ENCODE peak calls at places on chromosome 10, in five cellular contexts. K is thoracic aorta; T is type B pancreatic cell; W is AG09309; C is CD4-positive, alpha-beta T cell. U is an unnamed sample.

GRCh38 chr10:93749218-93749799 is 8.4 kb upstream of the LGI1 start:
- DNase-seq in K (no peak), T (no peak), W (no peak), C (no peak), U (no peak)

GRCh38 chr10:108868881-108869280 is 1054.4 kb downstream of the XPNPEP1 start:
- DNase-seq in K (no peak), T (no peak), W (no peak), C (no peak), U (no peak)

GRCh38 chr10:72316748-72317435 is 37.8 kb downstream of the DNAJB12 start:
- DNase-seq in K (no peak), T (no peak), W (no peak), C (peak; percentile 62), U (no peak)

GRCh38 chr10:17460732-17461131 is 6.3 kb upstream of the ST8SIA6 start:
- DNase-seq in K (no peak), T (no peak), W (no peak), C (no peak), U (no peak)

GRCh38 chr10:62502995-62503613 is 128.9 kb downstream of the ZNF365 start:
- DNase-seq in K (no peak), T (no peak), W (peak; percentile 13), C (no peak), U (no peak)

GRCh38 chr10:92830478-92831389 is 17.6 kb upstream of the EXOC6 start:
- DNase-seq in K (no peak), T (no peak), W (no peak), C (no peak), U (no peak)

GRCh38 chr10:60623627-60624026 is 154.7 kb upstream of the CDK1 start:
- DNase-seq in K (no peak), T (no peak), W (no peak), C (no peak), U (no peak)

GRCh38 chr10:94571528-94571927 is 25.9 kb downstream of the HELLS start:
- DNase-seq in K (no peak), T (no peak), W (peak; percentile 5), C (no peak), U (no peak)

GRCh38 chr10:108639010-108639409 is 1284.3 kb downstream of the XPNPEP1 start:
- DNase-seq in K (no peak), T (no peak), W (no peak), C (no peak), U (no peak)

GRCh38 chr10:125083576-125083920 is 76.8 kb downstream of the CTBP2 start:
- DNase-seq in K (no peak), T (no peak), W (no peak), C (no peak), U (no peak)

GRCh38 chr10:102114861-102115618 is 5.1 kb downstream of the LDB1 start:
- DNase-seq in K (peak; percentile 68), T (peak; percentile 85), W (no peak), C (peak; percentile 74), U (peak; percentile 64)

GRCh38 chr10:91162495-91163268 is 57.8 kb upstream of the PCGF5 start:
- DNase-seq in K (peak; percentile 43), T (no peak), W (no peak), C (peak; percentile 71), U (no peak)

GRCh38 chr10:88853155-88853554 is 1.5 kb upstream of the ANKRD22 start:
- DNase-seq in K (no peak), T (no peak), W (no peak), C (no peak), U (no peak)

GRCh38 chr10:95229724-95230627 is 35.9 kb downstream of the ACSM6 start:
- DNase-seq in K (no peak), T (no peak), W (peak; percentile 95), C (no peak), U (no peak)

GRCh38 chr10:60426425-60426824 is 36.8 kb upstream of the ANK3 start:
- DNase-seq in K (no peak), T (no peak), W (peak; percentile 72), C (no peak), U (no peak)

GRCh38 chr10:132397036-132397541 is at the start of gene PWWP2B:
- DNase-seq in K (no peak), T (no peak), W (no peak), C (peak; percentile 39), U (no peak)

GRCh38 chr10:15027741-15028140 is 16.0 kb upstream of the OLAH start:
- DNase-seq in K (no peak), T (no peak), W (no peak), C (no peak), U (no peak)

GRCh38 chr10:99685232-99686041 is 26.1 kb downstream of the ENTPD7 start:
- DNase-seq in K (no peak), T (no peak), W (no peak), C (no peak), U (no peak)

GRCh38 chr10:129832582-129833249 is 131.4 kb downstream of the EBF3 start:
- DNase-seq in K (no peak), T (no peak), W (no peak), C (no peak), U (no peak)

GRCh38 chr10:70737977-70738376 is 47.2 kb downstream of the TBATA start:
- DNase-seq in K (no peak), T (no peak), W (no peak), C (no peak), U (no peak)
- TF ChIP-seq CTCF in K (no peak), T (no peak), W (no peak), C (no peak), U (no peak)

GRCh38 chr10:77965294-77965693 is 38.7 kb upstream of the DLG5 start:
- DNase-seq in K (no peak), T (no peak), W (peak; percentile 57), C (no peak), U (no peak)
- TF ChIP-seq CTCF in K (no peak), T (no peak), W (no peak), C (no peak), U (no peak)

DNA sequence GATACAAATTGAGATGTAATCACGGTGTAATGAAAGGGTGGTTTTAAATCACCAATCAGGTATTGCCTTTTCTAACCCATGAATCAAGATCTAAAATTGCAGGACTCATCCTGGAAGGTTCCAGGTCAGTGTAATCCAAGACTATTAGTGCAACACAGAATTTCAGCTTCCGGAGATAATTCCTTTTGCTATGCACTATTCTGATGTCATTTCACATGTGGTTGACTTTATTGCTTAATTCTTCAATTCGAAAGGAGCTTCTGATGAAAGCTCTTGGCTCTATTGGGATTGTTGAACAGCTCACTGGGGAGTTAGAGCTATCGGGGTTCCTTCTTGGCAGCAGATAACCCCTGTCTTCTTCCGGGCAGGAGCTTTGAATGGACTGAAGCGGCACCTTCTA is 147.4 kb upstream of the INSYN2A start:
- DNase-seq in K (no peak), T (no peak), W (peak; percentile 32), C (no peak), U (no peak)
- TF ChIP-seq CTCF in K (no peak), T (no peak), W (no peak), C (no peak), U (no peak)

GRCh38 chr10:77350711-77351119 is 286.9 kb downstream of the KCNMA1 start:
- DNase-seq in K (peak; percentile 77), T (no peak), W (peak; percentile 91), C (no peak), U (peak; percentile 43)
- TF ChIP-seq CTCF in K (no peak), T (no peak), W (peak; percentile 27), C (no peak), U (no peak)

GRCh38 chr10:86100581-86101061 is 266.0 kb downstream of the GRID1 start:
- DNase-seq in K (no peak), T (peak; percentile 45), W (no peak), C (no peak), U (no peak)
- TF ChIP-seq CTCF in K (no peak), T (peak; percentile 68), W (peak; percentile 30), C (peak; percentile 15), U (no peak)

GRCh38 chr10:1242975-1243374 is 186.8 kb downstream of the WDR37 start:
- DNase-seq in K (no peak), T (no peak), W (no peak), C (no peak), U (no peak)

GRCh38 chr10:1241322-1241890 is 185.2 kb downstream of the WDR37 start:
- DNase-seq in K (no peak), T (no peak), W (no peak), C (no peak), U (no peak)

GRCh38 chr10:1241973-1242935 is 186.1 kb downstream of the WDR37 start:
- DNase-seq in K (no peak), T (no peak), W (no peak), C (no peak), U (no peak)

GRCh38 chr10:1244493-1244892 is 188.3 kb downstream of the WDR37 start:
- DNase-seq in K (no peak), T (no peak), W (no peak), C (no peak), U (no peak)

DNA sequence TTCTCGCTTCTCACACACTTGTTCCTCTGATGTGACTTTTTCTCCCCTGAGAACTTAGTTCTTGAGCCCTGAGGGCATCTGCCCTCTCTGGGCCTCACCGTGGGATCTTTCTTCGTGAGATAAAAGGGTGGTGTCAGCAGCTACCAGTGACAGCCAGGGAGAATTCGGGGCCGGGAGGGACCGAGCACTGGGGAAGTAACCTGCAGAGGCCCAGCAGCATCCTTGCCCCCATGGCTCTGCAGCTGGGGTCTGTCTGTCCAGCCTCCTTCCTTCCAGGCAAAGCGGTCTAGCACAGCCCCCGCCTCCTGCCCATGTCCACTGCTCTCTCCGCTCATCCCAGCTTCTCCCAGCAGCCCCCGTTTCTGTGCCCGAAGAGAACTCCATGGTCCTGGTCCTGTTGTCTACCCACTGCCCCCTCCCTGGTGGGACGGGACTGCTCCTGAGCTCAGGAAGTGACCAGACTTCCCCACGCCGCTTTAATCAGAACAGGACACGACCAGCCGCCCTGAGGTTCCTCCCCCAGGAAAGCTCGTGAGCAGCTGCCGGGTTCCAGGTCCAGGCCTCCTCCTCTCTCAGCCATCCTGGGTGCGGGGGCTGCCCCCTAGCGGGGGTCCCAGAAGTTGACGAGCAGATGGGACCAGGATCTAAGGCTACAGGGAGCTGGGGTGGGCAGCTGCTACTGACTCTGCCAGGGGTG is 187.4 kb downstream of the WDR37 start:
- DNase-seq in K (no peak), T (no peak), W (no peak), C (no peak), U (no peak)
- TF ChIP-seq CTCF in K (no peak), T (peak; percentile 42), W (no peak), C (no peak), U (no peak)

GRCh38 chr10:119365773-119366640 is 158.6 kb downstream of the GRK5 start:
- DNase-seq in K (no peak), T (no peak), W (no peak), C (no peak), U (no peak)

GRCh38 chr10:119362122-119362521 is 154.8 kb downstream of the GRK5 start:
- DNase-seq in K (no peak), T (no peak), W (no peak), C (no peak), U (no peak)

GRCh38 chr10:119367841-119368549 is 160.6 kb downstream of the GRK5 start:
- DNase-seq in K (no peak), T (no peak), W (no peak), C (no peak), U (no peak)

GRCh38 chr10:119368581-119368980 is 161.2 kb downstream of the GRK5 start:
- DNase-seq in K (no peak), T (no peak), W (no peak), C (no peak), U (no peak)

GRCh38 chr10:119364941-119365340 is 157.6 kb downstream of the GRK5 start:
- DNase-seq in K (no peak), T (no peak), W (no peak), C (no peak), U (no peak)
- TF ChIP-seq CTCF in K (no peak), T (peak; percentile 23), W (no peak), C (no peak), U (no peak)